ENCODE peak calls at places on chromosomes 13 and 19, in ten cellular contexts. D is MCF 10A; B is CD4-positive, CD25-positive, alpha-beta regulatory T cell; M is astrocyte of the spinal cord; P is head of caudate nucleus; E is SW 1271; L is nephron progenitor cell; K is RWPE1; S is heart right ventricle; A is NCI-H524. I is an unnamed sample.

GRCh38 chr13:81106348-81106747 is 765.4 kb upstream of the SPRY2 start:
- DNase-seq in D (no peak), B (no peak), M (no peak), P (no peak), E (no peak), L (no peak), K (no peak), S (no peak), A (no peak), I (no peak)

GRCh38 chr13:49779721-49780120 is 12.8 kb downstream of the KPNA3 start:
- DNase-seq in D (no peak), B (no peak), M (no peak), P (no peak), E (no peak), L (no peak), K (no peak), S (no peak), A (no peak), I (no peak)

GRCh38 chr13:43087960-43088580 is 64.7 kb downstream of the DNAJC15 start:
- DNase-seq in D (no peak), B (no peak), M (peak), P (no peak), E (no peak), L (no peak), K (peak), S (no peak), A (no peak), I (no peak)

GRCh38 chr13:48181482-48182145 is 51.4 kb upstream of the ITM2B start:
- DNase-seq in D (no peak), B (no peak), M (no peak), P (no peak), E (no peak), L (no peak), K (no peak), S (no peak), A (no peak), I (no peak)

GRCh38 chr13:110403721-110404120 is 96.6 kb downstream of the COL4A2 start:
- DNase-seq in D (no peak), B (no peak), M (no peak), P (no peak), E (no peak), L (no peak), K (no peak), S (no peak), A (no peak), I (no peak)

GRCh38 chr19:12350185-12350889 is 15.1 kb downstream of the ZNF442 start:
- DNase-seq in D (no peak), B (no peak), M (no peak), P (no peak), E (no peak), L (no peak), K (no peak), S (no peak), A (no peak), I (no peak)

GRCh38 chr19:15091918-15092753 is 10.1 kb downstream of the OR1I1 start:
- DNase-seq in D (peak), B (peak), M (peak), P (peak), E (peak), L (peak), K (peak), S (peak), A (peak), I (no peak)

GRCh38 chr19:30070970-30071632 is 129.1 kb downstream of the URI1 start:
- DNase-seq in D (no peak), B (no peak), M (no peak), P (no peak), E (no peak), L (no peak), K (no peak), S (peak), A (no peak), I (no peak)

GRCh38 chr13:95382411-95382810 is 81.2 kb upstream of the ABCC4 start:
- DNase-seq in D (peak), B (no peak), M (no peak), P (no peak), E (no peak), L (no peak), K (no peak), S (no peak), A (no peak), I (no peak)

GRCh38 chr13:32409561-32410440 is 18.1 kb downstream of the N4BP2L1 start:
- DNase-seq in D (no peak), B (no peak), M (peak), P (no peak), E (no peak), L (peak), K (no peak), S (peak), A (no peak), I (no peak)

GRCh38 chr19:19026299-19026971 is 6.9 kb downstream of the SUGP2 start:
- DNase-seq in D (no peak), B (no peak), M (no peak), P (peak), E (no peak), L (no peak), K (no peak), S (no peak), A (no peak), I (no peak)

GRCh38 chr13:22325761-22326160 is 654.9 kb downstream of the FGF9 start:
- DNase-seq in D (no peak), B (no peak), M (no peak), P (no peak), E (no peak), L (no peak), K (no peak), S (no peak), A (no peak), I (no peak)

GRCh38 chr19:48424694-48425219 is 21.0 kb upstream of the GRWD1 start:
- DNase-seq in D (peak), B (no peak), M (peak), P (no peak), E (no peak), L (no peak), K (peak), S (no peak), A (no peak), I (no peak)

GRCh38 chr19:6790194-6791128 is 18.0 kb downstream of the VAV1 start:
- DNase-seq in D (no peak), B (no peak), M (no peak), P (no peak), E (no peak), L (no peak), K (no peak), S (no peak), A (no peak), I (no peak)

GRCh38 chr13:107438251-107438650 is 777.1 kb downstream of the LIG4 start:
- DNase-seq in D (no peak), B (no peak), M (no peak), P (no peak), E (no peak), L (no peak), K (no peak), S (no peak), A (no peak), I (no peak)

GRCh38 chr13:77820431-77821149 is 98.0 kb downstream of the EDNRB start:
- DNase-seq in D (no peak), B (no peak), M (no peak), P (no peak), E (no peak), L (no peak), K (no peak), S (no peak), A (no peak), I (no peak)

GRCh38 chr19:41620171-41620570 is 6.7 kb downstream of the CEACAM4 start:
- DNase-seq in D (no peak), B (no peak), M (no peak), P (no peak), E (no peak), L (no peak), K (no peak), S (no peak), A (no peak), I (no peak)

GRCh38 chr13:46621133-46621532 is 68.2 kb downstream of the LRCH1 start:
- DNase-seq in D (no peak), B (no peak), M (no peak), P (no peak), E (no peak), L (no peak), K (no peak), S (no peak), A (no peak), I (no peak)

GRCh38 chr13:92224825-92225224 is 826.4 kb downstream of the GPC5 start:
- DNase-seq in D (peak), B (no peak), M (no peak), P (no peak), E (no peak), L (no peak), K (no peak), S (no peak), A (no peak), I (no peak)

GRCh38 chr13:50732712-50733111 is 110.8 kb downstream of the DLEU7 start:
- DNase-seq in D (peak), B (no peak), M (peak), P (no peak), E (no peak), L (no peak), K (no peak), S (no peak), A (no peak), I (peak)

GRCh38 chr13:26168276-26168814 is 53.8 kb downstream of the RNF6 start:
- DNase-seq in D (no peak), B (no peak), M (no peak), P (no peak), E (no peak), L (no peak), K (no peak), S (no peak), A (no peak), I (no peak)

GRCh38 chr13:106424805-106425204 is 110.7 kb downstream of the EFNB2 start:
- DNase-seq in D (no peak), B (no peak), M (no peak), P (no peak), E (no peak), L (no peak), K (no peak), S (no peak), A (no peak), I (no peak)

GRCh38 chr13:62246581-62246980 is 830.9 kb upstream of the PCDH20 start:
- DNase-seq in D (no peak), B (no peak), M (peak), P (no peak), E (no peak), L (no peak), K (no peak), S (no peak), A (no peak), I (no peak)

GRCh38 chr19:29260477-29261317 is 47.7 kb upstream of the UQCRFS1 start:
- DNase-seq in D (peak), B (no peak), M (no peak), P (no peak), E (peak), L (peak), K (no peak), S (no peak), A (peak), I (no peak)

GRCh38 chr13:111946214-111946613 is 120.7 kb upstream of the SOX1 start:
- DNase-seq in D (no peak), B (no peak), M (no peak), P (no peak), E (no peak), L (no peak), K (no peak), S (no peak), A (no peak), I (no peak)

GRCh38 chr13:33033361-33033812 is 17.2 kb downstream of the KL start:
- DNase-seq in D (no peak), B (peak), M (no peak), P (no peak), E (no peak), L (no peak), K (no peak), S (no peak), A (no peak), I (no peak)

GRCh38 chr19:46670874-46671273 is 9.9 kb upstream of the DACT3 start:
- DNase-seq in D (no peak), B (no peak), M (no peak), P (no peak), E (peak), L (no peak), K (no peak), S (no peak), A (no peak), I (no peak)

GRCh38 chr19:35949131-35949530 is 13.0 kb downstream of the LRFN3 start:
- DNase-seq in D (no peak), B (no peak), M (no peak), P (no peak), E (no peak), L (no peak), K (no peak), S (no peak), A (no peak), I (no peak)